ENCODE peak calls at places on chromosomes 13 and 19, in ten cellular contexts. H is ovary, W is neural progenitor cell, A is RWPE1, J is astrocyte, T is cardiac fibroblast, Z is GM12865, Q is GM10248, C is AG04450, M is heart right ventricle. I is an unnamed sample.

GRCh38 chr19:48064509-48064908 is 20.6 kb upstream of the CABP5 start:
- DNase-seq in H (no peak), W (no peak), A (no peak), J (peak; percentile 3), T (no peak), Z (no peak), Q (no peak), C (no peak), M (no peak), I (no peak)

GRCh38 chr13:110683203-110683883 is 22.6 kb downstream of the CARS2 start:
- DNase-seq in H (no peak), W (no peak), A (no peak), J (no peak), T (peak; percentile 25), Z (no peak), Q (no peak), C (no peak), M (no peak), I (no peak)

GRCh38 chr19:18128805-18129204 is 24.2 kb upstream of the PIK3R2 start:
- DNase-seq in H (no peak), W (no peak), A (no peak), J (no peak), T (no peak), Z (no peak), Q (no peak), C (no peak), M (no peak), I (no peak)

GRCh38 chr13:36925603-36926002 is 5.6 kb upstream of the SMAD9 start:
- DNase-seq in H (no peak), W (no peak), A (no peak), J (no peak), T (no peak), Z (no peak), Q (no peak), C (no peak), M (no peak), I (no peak)

GRCh38 chr19:46442808-46443450 is 14.2 kb upstream of the PNMA8C start:
- DNase-seq in H (peak; percentile 70), W (no peak), A (peak; percentile 73), J (peak; percentile 68), T (peak; percentile 81), Z (no peak), Q (no peak), C (peak; percentile 44), M (no peak), I (no peak)

GRCh38 chr19:49331616-49332055 is 3.6 kb upstream of the CD37 start:
- DNase-seq in H (no peak), W (peak; percentile 64), A (peak; percentile 57), J (peak; percentile 45), T (peak; percentile 64), Z (peak; percentile 90), Q (peak; percentile 74), C (no peak), M (no peak), I (peak; percentile 75)

GRCh38 chr19:3028305-3029069 is 593 bp downstream of the TLE2 start:
- DNase-seq in H (no peak), W (peak; percentile 24), A (no peak), J (no peak), T (no peak), Z (no peak), Q (no peak), C (no peak), M (no peak), I (no peak)

GRCh38 chr13:57314897-57315520 is 148.0 kb downstream of the PRR20E start:
- DNase-seq in H (no peak), W (peak; percentile 53), A (no peak), J (no peak), T (no peak), Z (no peak), Q (no peak), C (no peak), M (no peak), I (no peak)

GRCh38 chr13:43141685-43142084 is 118.3 kb downstream of the DNAJC15 start:
- DNase-seq in H (no peak), W (no peak), A (no peak), J (no peak), T (no peak), Z (no peak), Q (no peak), C (no peak), M (no peak), I (no peak)

GRCh38 chr13:44884076-44884729 is 105.1 kb downstream of the NUFIP1 start:
- DNase-seq in H (no peak), W (no peak), A (peak; percentile 20), J (peak; percentile 71), T (peak; percentile 81), Z (no peak), Q (no peak), C (no peak), M (no peak), I (no peak)

GRCh38 chr19:34224996-34225658 is 29.2 kb upstream of the GARRE1 start:
- DNase-seq in H (no peak), W (no peak), A (no peak), J (peak; percentile 61), T (peak; percentile 22), Z (peak; percentile 24), Q (no peak), C (no peak), M (no peak), I (no peak)

GRCh38 chr19:1945899-1946298 is 4.9 kb downstream of the CSNK1G2 start:
- DNase-seq in H (peak; percentile 65), W (peak; percentile 84), A (peak; percentile 34), J (no peak), T (peak; percentile 22), Z (no peak), Q (no peak), C (no peak), M (peak; percentile 32), I (no peak)

GRCh38 chr13:77565635-77566034 is 30.1 kb downstream of the SCEL start:
- DNase-seq in H (no peak), W (peak; percentile 39), A (peak; percentile 43), J (peak; percentile 8), T (peak; percentile 54), Z (peak; percentile 58), Q (peak; percentile 34), C (no peak), M (no peak), I (peak; percentile 36)

GRCh38 chr19:4830332-4830731 is 1.2 kb downstream of the TICAM1 start:
- DNase-seq in H (no peak), W (no peak), A (no peak), J (no peak), T (no peak), Z (no peak), Q (no peak), C (no peak), M (no peak), I (no peak)

GRCh38 chr19:4832776-4833175 is 1.3 kb upstream of the TICAM1 start:
- DNase-seq in H (no peak), W (no peak), A (no peak), J (no peak), T (no peak), Z (no peak), Q (no peak), C (no peak), M (no peak), I (no peak)

GRCh38 chr19:4830768-4831265 is 695 bp downstream of the TICAM1 start:
- DNase-seq in H (no peak), W (no peak), A (peak; percentile 28), J (no peak), T (no peak), Z (no peak), Q (no peak), C (no peak), M (no peak), I (no peak)

GRCh38 chr19:4831351-4832340 is at the start of gene TICAM1:
- DNase-seq in H (peak; percentile 66), W (no peak), A (peak; percentile 76), J (peak; percentile 39), T (peak; percentile 65), Z (peak; percentile 86), Q (peak; percentile 85), C (no peak), M (peak; percentile 77), I (peak; percentile 85)

GRCh38 chr19:4829001-4829712 is 2.4 kb downstream of the TICAM1 start:
- DNase-seq in H (no peak), W (no peak), A (no peak), J (no peak), T (no peak), Z (peak; percentile 59), Q (peak; percentile 46), C (no peak), M (no peak), I (peak; percentile 44)
- TF ChIP-seq CTCF in H (no peak), W (no peak), A (no peak), J (no peak), T (no peak), Z (peak; percentile 8), Q (peak; percentile 24), C (no peak), M (no peak), I (no peak)

GRCh38 chr13:84912720-84913119 is 886.5 kb downstream of the SLITRK6 start:
- DNase-seq in H (no peak), W (no peak), A (no peak), J (no peak), T (no peak), Z (no peak), Q (no peak), C (no peak), M (no peak), I (no peak)

DNA sequence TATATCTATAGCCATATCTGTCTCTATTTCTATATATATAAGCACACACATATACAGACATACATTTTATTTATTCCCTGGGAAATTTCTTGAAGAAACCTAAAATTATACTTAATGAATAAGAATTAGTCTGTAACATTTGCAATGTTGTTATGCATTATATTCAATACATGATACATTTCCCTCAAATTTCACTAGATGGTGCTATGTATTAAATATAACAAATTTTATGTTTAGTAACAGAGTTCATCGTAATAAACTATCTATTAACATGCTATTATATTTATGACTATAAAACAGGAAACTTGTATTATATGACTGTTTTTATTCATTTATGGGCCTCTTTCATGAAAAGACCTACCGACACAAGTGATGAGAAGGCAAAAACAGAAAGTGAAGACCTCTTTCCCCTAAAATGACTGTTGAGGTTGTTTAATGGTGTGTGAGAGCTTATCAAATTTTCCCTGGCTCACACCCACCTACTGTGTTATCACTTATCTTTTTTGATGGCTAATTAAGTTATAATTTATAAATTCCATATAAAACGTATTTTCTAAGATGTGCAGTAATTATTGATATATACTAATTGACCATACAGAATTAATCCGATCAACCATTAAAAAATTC is 881.9 kb downstream of the SLITRK6 start:
- DNase-seq in H (no peak), W (no peak), A (peak; percentile 12), J (peak; percentile 19), T (peak; percentile 26), Z (no peak), Q (no peak), C (no peak), M (no peak), I (peak; percentile 24)
- TF ChIP-seq CTCF in H (no peak), W (peak; percentile 66), A (peak; percentile 48), J (peak; percentile 25), T (no peak), Z (no peak), Q (peak; percentile 38), C (peak; percentile 36), M (peak; percentile 42), I (no peak)

GRCh38 chr13:51832471-51833152 is 12.4 kb downstream of the TMEM272 start:
- DNase-seq in H (no peak), W (peak; percentile 48), A (no peak), J (no peak), T (peak; percentile 62), Z (peak; percentile 55), Q (peak; percentile 56), C (no peak), M (peak; percentile 57), I (peak; percentile 62)
- TF ChIP-seq CTCF in H (peak; percentile 9), W (peak; percentile 47), A (no peak), J (peak; percentile 15), T (peak; percentile 45), Z (peak; percentile 38), Q (peak; percentile 38), C (peak; percentile 33), M (peak; percentile 65), I (peak; percentile 54)

GRCh38 chr19:6260912-6261636 is 18.7 kb downstream of the MLLT1 start:
- DNase-seq in H (peak; percentile 31), W (peak; percentile 59), A (peak; percentile 36), J (no peak), T (no peak), Z (no peak), Q (peak; percentile 56), C (no peak), M (no peak), I (peak; percentile 69)
- TF ChIP-seq CTCF in H (no peak), W (peak; percentile 63), A (peak; percentile 54), J (peak; percentile 34), T (peak; percentile 68), Z (peak; percentile 45), Q (peak; percentile 41), C (peak; percentile 59), M (peak; percentile 54), I (peak; percentile 35)